ENCODE peak calls at places on chromosomes 2 and 18, in nine cellular contexts. One of them, this sample, is unnamed.

GRCh38 chr2:174606336-174606735 is 8.7 kb upstream of the WIPF1 start:
- DNase-seq in pancreas: no peak
- DNase-seq in GM12864: no peak
- DNase-seq in dermis blood vessel endothelial cell: peak
- DNase-seq in AML-193: no peak
- DNase-seq in stimulated activated CD4-positive, alpha-beta T cell treated with anti-CD3 and anti-CD28 coated beads, Interleukin-2, amount 100 ng/mL, for 48 hours: no peak
- DNase-seq in fibroblast of mammary gland: peak
- DNase-seq in GM12865: peak
- DNase-seq in Daoy: peak
- DNase-seq in this sample: no peak

GRCh38 chr18:76993573-76993972 is 139.0 kb downstream of the MBP start:
- DNase-seq in dermis blood vessel endothelial cell: no peak
- DNase-seq in GM12865: no peak
- DNase-seq in fibroblast of mammary gland: no peak
- DNase-seq in AML-193: no peak
- DNase-seq in stimulated activated CD4-positive, alpha-beta T cell treated with anti-CD3 and anti-CD28 coated beads, Interleukin-2, amount 100 ng/mL, for 48 hours: no peak
- DNase-seq in GM12864: no peak
- DNase-seq in Daoy: no peak
- DNase-seq in pancreas: no peak
- DNase-seq in this sample: no peak

GRCh38 chr2:40101076-40101688 is 322.1 kb upstream of the THUMPD2 start:
- DNase-seq in fibroblast of mammary gland: peak
- DNase-seq in GM12865: peak
- DNase-seq in Daoy: peak
- DNase-seq in pancreas: no peak
- DNase-seq in GM12864: no peak
- DNase-seq in AML-193: no peak
- DNase-seq in stimulated activated CD4-positive, alpha-beta T cell treated with anti-CD3 and anti-CD28 coated beads, Interleukin-2, amount 100 ng/mL, for 48 hours: no peak
- DNase-seq in dermis blood vessel endothelial cell: no peak
- DNase-seq in this sample: no peak

GRCh38 chr2:109217362-109218086 is 88.5 kb downstream of the SH3RF3 start:
- DNase-seq in stimulated activated CD4-positive, alpha-beta T cell treated with anti-CD3 and anti-CD28 coated beads, Interleukin-2, amount 100 ng/mL, for 48 hours: no peak
- DNase-seq in dermis blood vessel endothelial cell: peak
- DNase-seq in fibroblast of mammary gland: peak
- DNase-seq in GM12864: no peak
- DNase-seq in pancreas: no peak
- DNase-seq in AML-193: no peak
- DNase-seq in Daoy: peak
- DNase-seq in GM12865: peak
- DNase-seq in this sample: no peak

GRCh38 chr18:57443716-57444115 is 8.5 kb downstream of the ONECUT2 start:
- DNase-seq in AML-193: no peak
- DNase-seq in GM12864: no peak
- DNase-seq in pancreas: no peak
- DNase-seq in fibroblast of mammary gland: no peak
- DNase-seq in stimulated activated CD4-positive, alpha-beta T cell treated with anti-CD3 and anti-CD28 coated beads, Interleukin-2, amount 100 ng/mL, for 48 hours: no peak
- DNase-seq in Daoy: no peak
- DNase-seq in GM12865: no peak
- DNase-seq in dermis blood vessel endothelial cell: no peak
- DNase-seq in this sample: no peak

GRCh38 chr2:96924775-96925747 is 55.2 kb upstream of the SEMA4C start:
- DNase-seq in Daoy: no peak
- DNase-seq in AML-193: no peak
- DNase-seq in pancreas: no peak
- DNase-seq in GM12864: no peak
- DNase-seq in stimulated activated CD4-positive, alpha-beta T cell treated with anti-CD3 and anti-CD28 coated beads, Interleukin-2, amount 100 ng/mL, for 48 hours: peak
- DNase-seq in dermis blood vessel endothelial cell: no peak
- DNase-seq in GM12865: no peak
- DNase-seq in fibroblast of mammary gland: no peak
- DNase-seq in this sample: no peak

GRCh38 chr2:118089015-118089800 is 937 bp downstream of the INSIG2 start:
- DNase-seq in Daoy: peak
- DNase-seq in dermis blood vessel endothelial cell: peak
- DNase-seq in GM12865: peak
- DNase-seq in GM12864: no peak
- DNase-seq in fibroblast of mammary gland: peak
- DNase-seq in pancreas: no peak
- DNase-seq in AML-193: peak
- DNase-seq in stimulated activated CD4-positive, alpha-beta T cell treated with anti-CD3 and anti-CD28 coated beads, Interleukin-2, amount 100 ng/mL, for 48 hours: no peak
- DNase-seq in this sample: no peak

GRCh38 chr2:64311948-64312621 is 141.9 kb upstream of the LGALSL start:
- DNase-seq in dermis blood vessel endothelial cell: peak
- DNase-seq in GM12865: peak
- DNase-seq in stimulated activated CD4-positive, alpha-beta T cell treated with anti-CD3 and anti-CD28 coated beads, Interleukin-2, amount 100 ng/mL, for 48 hours: no peak
- DNase-seq in GM12864: no peak
- DNase-seq in fibroblast of mammary gland: peak
- DNase-seq in pancreas: peak
- DNase-seq in AML-193: peak
- DNase-seq in Daoy: peak
- DNase-seq in this sample: no peak

GRCh38 chr2:8049851-8050571 is 631.8 kb upstream of the ID2 start:
- DNase-seq in GM12864: peak
- DNase-seq in pancreas: no peak
- DNase-seq in dermis blood vessel endothelial cell: no peak
- DNase-seq in fibroblast of mammary gland: no peak
- DNase-seq in AML-193: no peak
- DNase-seq in stimulated activated CD4-positive, alpha-beta T cell treated with anti-CD3 and anti-CD28 coated beads, Interleukin-2, amount 100 ng/mL, for 48 hours: peak
- DNase-seq in Daoy: no peak
- DNase-seq in GM12865: peak
- DNase-seq in this sample: no peak

GRCh38 chr18:11246466-11246865 is 97.1 kb upstream of the PIEZO2 start:
- DNase-seq in GM12865: no peak
- DNase-seq in dermis blood vessel endothelial cell: no peak
- DNase-seq in GM12864: no peak
- DNase-seq in stimulated activated CD4-positive, alpha-beta T cell treated with anti-CD3 and anti-CD28 coated beads, Interleukin-2, amount 100 ng/mL, for 48 hours: no peak
- DNase-seq in AML-193: no peak
- DNase-seq in pancreas: no peak
- DNase-seq in Daoy: peak
- DNase-seq in fibroblast of mammary gland: peak
- DNase-seq in this sample: no peak

GRCh38 chr2:21754164-21754788 is 630.5 kb downstream of the TDRD15 start:
- DNase-seq in dermis blood vessel endothelial cell: no peak
- DNase-seq in GM12864: no peak
- DNase-seq in stimulated activated CD4-positive, alpha-beta T cell treated with anti-CD3 and anti-CD28 coated beads, Interleukin-2, amount 100 ng/mL, for 48 hours: no peak
- DNase-seq in fibroblast of mammary gland: no peak
- DNase-seq in AML-193: no peak
- DNase-seq in pancreas: no peak
- DNase-seq in GM12865: peak
- DNase-seq in Daoy: no peak
- DNase-seq in this sample: no peak

GRCh38 chr2:2266699-2267449 is 64.2 kb downstream of the MYT1L start:
- DNase-seq in Daoy: no peak
- DNase-seq in GM12864: no peak
- DNase-seq in AML-193: no peak
- DNase-seq in GM12865: no peak
- DNase-seq in stimulated activated CD4-positive, alpha-beta T cell treated with anti-CD3 and anti-CD28 coated beads, Interleukin-2, amount 100 ng/mL, for 48 hours: no peak
- DNase-seq in fibroblast of mammary gland: no peak
- DNase-seq in dermis blood vessel endothelial cell: no peak
- DNase-seq in pancreas: no peak
- DNase-seq in this sample: no peak